ENCODE peak calls at places on chromosome 2, in five cellular contexts. J, Q, I, Y and T are unnamed samples.

GRCh38 chr2:46679761-46680160 is 200.4 kb downstream of the TMEM247 start:
- DNase-seq in Y (no peak), I (no peak), J (no peak), Q (peak), T (no peak)

GRCh38 chr2:7950035-7950612 is 731.7 kb upstream of the ID2 start:
- DNase-seq in Y (no peak), I (no peak), J (no peak), Q (no peak), T (no peak)

GRCh38 chr2:215966274-215966673 is 47.1 kb downstream of the MREG start:
- DNase-seq in J (no peak), I (no peak), Q (no peak), Y (no peak), T (no peak)

GRCh38 chr2:215280326-215280725 is 31.5 kb upstream of the ATIC start:
- DNase-seq in I (no peak), Q (no peak), J (no peak), Y (no peak), T (no peak)

GRCh38 chr2:64114063-64114911 is 29.9 kb downstream of the PELI1 start:
- DNase-seq in Q (peak), Y (peak), I (no peak), J (no peak), T (no peak)

GRCh38 chr2:128442053-128442751 is 123.5 kb upstream of the HS6ST1 start:
- DNase-seq in Y (peak), Q (peak), I (no peak), J (peak), T (peak)

GRCh38 chr2:100526868-100527267 is 35.9 kb upstream of the PDCL3 start:
- DNase-seq in Y (no peak), I (no peak), Q (no peak), J (no peak), T (no peak)

GRCh38 chr2:241014224-241014623 is 15.8 kb downstream of the SNED1 start:
- DNase-seq in Q (no peak), J (no peak), I (no peak), Y (no peak), T (no peak)

GRCh38 chr2:176490061-176490861 is 221.0 kb downstream of the MTX2 start:
- DNase-seq in Q (no peak), J (no peak), Y (peak), I (peak), T (no peak)

GRCh38 chr2:169397697-169398096 is 35.4 kb upstream of the LRP2 start:
- DNase-seq in Y (peak), Q (no peak), I (no peak), J (no peak), T (no peak)

DNA sequence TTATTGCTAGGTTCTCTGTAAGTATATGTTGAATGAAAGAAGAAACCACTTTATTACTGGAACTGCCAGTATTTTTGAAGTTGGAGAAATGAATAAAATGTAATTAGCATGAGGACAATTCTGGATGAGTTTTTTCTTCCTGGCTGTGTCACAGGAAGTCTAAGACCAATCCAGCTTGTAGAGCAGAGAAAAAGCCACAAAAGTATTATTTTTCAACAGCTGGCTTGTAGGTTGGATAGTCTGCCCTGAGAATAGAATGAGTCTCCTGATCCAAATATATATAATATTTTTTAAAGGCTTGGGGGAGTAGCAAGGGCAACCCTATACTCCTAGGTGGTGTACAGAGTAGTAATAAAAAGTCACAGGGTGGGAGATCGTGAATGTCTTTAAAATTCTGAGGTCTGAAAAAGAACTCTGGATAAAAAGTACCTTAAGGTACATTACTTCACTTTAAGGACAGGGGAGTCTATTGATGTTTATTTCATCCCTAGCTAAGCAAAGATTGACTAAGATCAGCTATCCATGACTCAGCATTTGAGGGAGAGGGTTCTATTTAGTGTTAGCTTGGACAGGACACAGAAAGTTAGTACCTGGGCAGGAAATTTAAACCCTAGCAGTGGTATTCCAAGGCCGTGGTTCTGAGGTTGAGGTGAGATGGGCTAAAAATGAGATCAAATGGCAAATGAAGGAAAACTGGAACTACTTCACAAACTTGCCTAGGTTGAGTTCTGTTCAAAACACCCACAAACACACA is 31.7 kb downstream of the SLC40A1 start:
- DNase-seq in J (no peak), Q (peak), I (peak), Y (no peak), T (no peak)
- H3K27ac ChIP-seq in J (no peak), Q (peak), I (peak), Y (no peak), T (no peak)

GRCh38 chr2:37583402-37583801 is 88.0 kb downstream of the CDC42EP3 start:
- DNase-seq in Y (no peak), J (no peak), I (no peak), Q (no peak), T (no peak)
- H3K4me3 ChIP-seq in Y (no peak), J (no peak), I (no peak), Q (no peak), T (no peak)

DNA sequence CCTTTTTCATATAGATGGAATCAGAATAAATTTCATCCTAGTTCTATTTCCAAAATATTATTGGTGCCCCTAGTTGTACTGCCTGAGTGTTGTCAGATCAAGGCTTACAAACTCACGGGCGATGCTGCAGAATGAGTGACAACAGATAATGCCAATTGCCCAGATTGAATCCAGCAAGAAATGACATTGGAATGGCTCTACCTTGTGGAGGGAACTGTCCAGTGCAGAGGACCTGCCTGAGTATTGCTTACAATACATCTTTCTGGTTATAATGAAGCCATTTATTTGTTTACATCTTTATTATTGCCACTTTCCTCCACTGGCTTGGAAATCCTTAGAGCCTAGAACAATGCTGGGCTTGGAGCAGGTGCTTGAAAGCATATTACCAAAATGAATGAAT is 7.8 kb upstream of the IL1R2 start:
- DNase-seq in Y (no peak), Q (no peak), I (no peak), J (no peak), T (no peak)
- H3K27ac ChIP-seq in Y (no peak), Q (no peak), I (no peak), J (no peak), T (no peak)

DNA sequence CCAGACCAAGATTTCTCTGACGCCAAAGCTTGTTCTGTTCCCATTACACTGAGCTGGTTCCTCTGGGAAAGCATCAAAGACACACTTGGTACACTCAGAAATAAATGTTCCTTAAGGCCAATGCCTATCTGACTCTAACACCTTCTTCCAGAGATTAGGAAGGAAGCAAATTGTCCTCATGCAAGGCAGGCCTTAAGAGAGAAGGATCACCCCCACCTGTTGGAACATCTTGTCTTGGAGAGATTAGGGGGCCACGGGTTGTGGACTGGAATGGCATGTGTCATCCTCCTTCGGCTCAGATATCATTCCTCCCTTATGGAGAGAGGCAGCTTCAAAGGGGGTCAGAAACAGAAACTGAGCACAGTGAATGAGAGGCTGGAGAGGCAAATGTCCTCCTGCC is 100.1 kb downstream of the ANKRD44 start:
- DNase-seq in I (no peak), Y (peak), Q (no peak), J (no peak), T (peak)
- H3K4me3 ChIP-seq in I (no peak), Y (no peak), Q (no peak), J (no peak), T (no peak)

GRCh38 chr2:205748660-205749059 is 66.4 kb downstream of the NRP2 start:
- DNase-seq in Q (peak), J (no peak), I (no peak), Y (peak), T (no peak)
- H3K27ac ChIP-seq in Q (no peak), J (no peak), I (no peak), Y (no peak), T (no peak)

GRCh38 chr2:232525796-232526195 is at the start of gene CHRND:
- DNase-seq in Y (no peak), Q (no peak), J (no peak), I (peak), T (peak)

GRCh38 chr2:232523682-232524597 is 2.0 kb upstream of the CHRND start:
- DNase-seq in Y (peak), J (peak), Q (peak), I (no peak), T (peak)

GRCh38 chr2:232522855-232523681 is 2.9 kb downstream of the PRSS56 start:
- DNase-seq in J (no peak), Y (no peak), I (no peak), Q (no peak), T (no peak)

GRCh38 chr2:232525199-232525598 is 761 bp upstream of the CHRND start:
- DNase-seq in J (no peak), I (no peak), Y (no peak), Q (no peak), T (no peak)

DNA sequence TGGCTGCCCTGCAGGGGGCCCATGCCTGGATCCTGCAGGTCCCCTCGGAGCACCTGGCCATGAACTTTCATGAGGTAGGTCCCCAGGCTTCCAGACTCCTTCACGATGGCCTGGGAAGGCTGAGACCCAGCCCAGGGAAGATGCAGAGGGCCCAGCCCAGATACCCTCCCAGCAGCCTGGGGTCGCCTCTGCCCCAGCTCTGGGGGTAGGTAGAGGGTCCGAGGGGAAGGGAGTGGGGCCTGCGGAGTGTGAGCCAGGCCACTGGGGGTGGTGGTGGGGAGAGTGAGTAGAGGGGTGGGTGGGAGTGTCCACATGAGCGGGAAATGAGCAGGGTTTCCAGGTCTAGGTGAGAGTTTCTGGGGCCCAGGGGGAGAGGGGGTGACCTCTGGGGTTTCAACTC is 1.2 kb upstream of the CHRND start:
- DNase-seq in Y (no peak), J (no peak), I (no peak), Q (no peak), T (no peak)
- H3K4me3 ChIP-seq in Y (no peak), J (no peak), I (no peak), Q (no peak), T (no peak)